ENCODE peak calls at places on chromosomes 11 and 22, in eight cellular contexts. R is activated effector memory CD4-positive, alpha-beta T cell treated with anti-CD3 and anti-CD28 coated beads, Interleukin-2, amount 50 U/mL, for 16 hours; I is activated naive CD4-positive, alpha-beta T cell treated with anti-CD3 and anti-CD28 coated beads for 36 hours; N is posterior cingulate gyrus; W is IMR-90; V is posterior vena cava; Z is HTR-8/SVneo; E is germinal center. M is an unnamed sample.

GRCh38 chr11:126423154-126423553 is 67.7 kb downstream of the ST3GAL4 start:
- DNase-seq in R (no peak), I (no peak), N (no peak), W (no peak), V (no peak), Z (no peak), E (no peak), M (no peak)

GRCh38 chr22:23215294-23216204 is 35.2 kb downstream of the BCR start:
- DNase-seq in R (no peak), I (peak; percentile 46), N (no peak), W (peak; percentile 64), V (no peak), Z (no peak), E (no peak), M (peak; percentile 39)

GRCh38 chr11:45165386-45165785 is 18.9 kb downstream of the PRDM11 start:
- DNase-seq in R (no peak), I (no peak), N (no peak), W (no peak), V (no peak), Z (no peak), E (no peak), M (peak; percentile 47)

GRCh38 chr11:61866958-61867343 is 24.4 kb downstream of the FADS3 start:
- DNase-seq in R (no peak), I (no peak), N (no peak), W (no peak), V (no peak), Z (no peak), E (no peak), M (no peak)

GRCh38 chr11:6332066-6332465 is 11.8 kb upstream of the CAVIN3 start:
- DNase-seq in R (no peak), I (no peak), N (no peak), W (no peak), V (no peak), Z (no peak), E (no peak), M (no peak)

GRCh38 chr11:78338138-78338537 is 79.5 kb downstream of the GAB2 start:
- DNase-seq in R (no peak), I (no peak), N (no peak), W (no peak), V (no peak), Z (no peak), E (no peak), M (no peak)

GRCh38 chr22:39003165-39003638 is 10.9 kb upstream of the APOBEC3C start:
- DNase-seq in R (peak; percentile 88), I (peak; percentile 86), N (peak; percentile 50), W (peak; percentile 86), V (peak; percentile 90), Z (peak; percentile 81), E (peak; percentile 80), M (peak; percentile 90)

GRCh38 chr11:63931045-63931444 is 7.8 kb upstream of the NAA40 start:
- DNase-seq in R (no peak), I (no peak), N (no peak), W (no peak), V (no peak), Z (no peak), E (no peak), M (no peak)

GRCh38 chr11:27277843-27278242 is 85.2 kb downstream of the CCDC34 start:
- DNase-seq in R (no peak), I (no peak), N (no peak), W (no peak), V (no peak), Z (no peak), E (no peak), M (no peak)

GRCh38 chr11:45094958-45095690 is 51.3 kb upstream of the PRDM11 start:
- DNase-seq in R (peak; percentile 39), I (no peak), N (no peak), W (no peak), V (no peak), Z (no peak), E (no peak), M (peak; percentile 65)

GRCh38 chr22:47030881-47031627 is 268.6 kb downstream of the TBC1D22A start:
- DNase-seq in R (peak; percentile 56), I (no peak), N (no peak), W (no peak), V (peak; percentile 82), Z (no peak), E (no peak), M (peak; percentile 76)

GRCh38 chr11:125569913-125570621 is 790 bp downstream of the EI24 start:
- DNase-seq in R (no peak), I (peak; percentile 67), N (no peak), W (peak; percentile 18), V (no peak), Z (no peak), E (no peak), M (no peak)

GRCh38 chr11:64694821-64695365 is 28.1 kb downstream of the NRXN2 start:
- DNase-seq in R (no peak), I (no peak), N (peak; percentile 42), W (no peak), V (peak; percentile 69), Z (no peak), E (peak; percentile 65), M (peak; percentile 82)

GRCh38 chr11:64650923-64651523 is 60.0 kb downstream of the SLC22A12 start:
- DNase-seq in R (no peak), I (no peak), N (no peak), W (peak; percentile 19), V (no peak), Z (peak; percentile 41), E (peak; percentile 46), M (no peak)

GRCh38 chr11:104352036-104352435 is 188.1 kb upstream of the PDGFD start:
- DNase-seq in R (no peak), I (no peak), N (no peak), W (no peak), V (no peak), Z (no peak), E (no peak), M (no peak)

GRCh38 chr22:28129319-28129962 is 210.4 kb upstream of the PITPNB start:
- DNase-seq in R (no peak), I (no peak), N (no peak), W (no peak), V (no peak), Z (no peak), E (no peak), M (no peak)

GRCh38 chr22:36853407-36854099 is 7.3 kb upstream of the NCF4 start:
- DNase-seq in R (peak; percentile 95), I (peak; percentile 97), N (peak; percentile 29), W (peak; percentile 25), V (peak; percentile 95), Z (peak; percentile 36), E (peak; percentile 86), M (peak; percentile 96)

GRCh38 chr11:74937696-74938475 is 11.0 kb downstream of the XRRA1 start:
- DNase-seq in R (no peak), I (no peak), N (no peak), W (peak; percentile 64), V (no peak), Z (no peak), E (no peak), M (no peak)

GRCh38 chr22:22386602-22387385 is 121.7 kb downstream of the ZNF280B start:
- DNase-seq in R (no peak), I (no peak), N (no peak), W (no peak), V (no peak), Z (no peak), E (no peak), M (no peak)

GRCh38 chr11:108705061-108705460 is 40.2 kb downstream of the DDX10 start:
- DNase-seq in R (no peak), I (no peak), N (no peak), W (no peak), V (no peak), Z (no peak), E (no peak), M (no peak)

GRCh38 chr11:7609015-7609414 is 64.3 kb downstream of the CYB5R2 start:
- DNase-seq in R (no peak), I (no peak), N (no peak), W (no peak), V (no peak), Z (no peak), E (no peak), M (no peak)

M was measured in spleen.